ENCODE peak calls at places on chromosomes 6 and 20, in four cellular contexts. One of them, this sample, is unnamed.

GRCh38 chr6:130307752-130308361 is 58.0 kb upstream of the TMEM200A start:
- DNase-seq in GM12878: no peak
- DNase-seq in HepG2: peak
- DNase-seq in K562: no peak
- DNase-seq in this sample: no peak

GRCh38 chr20:11217322-11217989 is 543.7 kb upstream of the JAG1 start:
- DNase-seq in GM12878: no peak
- DNase-seq in HepG2: no peak
- DNase-seq in K562: no peak
- DNase-seq in this sample: no peak

GRCh38 chr6:90039911-90040310 is 145.6 kb downstream of the GJA10 start:
- DNase-seq in GM12878: no peak
- DNase-seq in HepG2: no peak
- DNase-seq in K562: no peak
- DNase-seq in this sample: no peak

GRCh38 chr6:142926494-142927273 is 18.3 kb downstream of the HIVEP2 start:
- DNase-seq in GM12878: no peak
- DNase-seq in HepG2: peak
- DNase-seq in K562: peak
- DNase-seq in this sample: peak

GRCh38 chr6:25866011-25866410 is 8.0 kb downstream of the SLC17A3 start:
- DNase-seq in GM12878: no peak
- DNase-seq in HepG2: no peak
- DNase-seq in K562: no peak
- DNase-seq in this sample: no peak

GRCh38 chr6:84512396-84512795 is 252.0 kb downstream of the TBX18 start:
- DNase-seq in GM12878: no peak
- DNase-seq in HepG2: no peak
- DNase-seq in K562: no peak
- DNase-seq in this sample: no peak

GRCh38 chr6:51098801-51099200 is 280.1 kb downstream of the TFAP2B start:
- DNase-seq in GM12878: no peak
- DNase-seq in HepG2: no peak
- DNase-seq in K562: no peak
- DNase-seq in this sample: no peak

GRCh38 chr6:147782302-147782701 is 273.8 kb downstream of the SAMD5 start:
- DNase-seq in GM12878: no peak
- DNase-seq in HepG2: no peak
- DNase-seq in K562: no peak
- DNase-seq in this sample: peak

GRCh38 chr6:45959534-45960195 is 56.0 kb downstream of the CLIC5 start:
- DNase-seq in GM12878: no peak
- DNase-seq in HepG2: no peak
- DNase-seq in K562: no peak
- DNase-seq in this sample: no peak

GRCh38 chr6:158010591-158011477 is 29.2 kb downstream of the SYNJ2 start:
- DNase-seq in GM12878: no peak
- DNase-seq in HepG2: peak
- DNase-seq in K562: no peak
- DNase-seq in this sample: no peak

GRCh38 chr6:110493253-110493800 is 16.9 kb upstream of the SLC22A16 start:
- DNase-seq in GM12878: no peak
- DNase-seq in HepG2: no peak
- DNase-seq in K562: no peak
- DNase-seq in this sample: no peak

GRCh38 chr20:51812861-51813260 is 10.5 kb upstream of the SALL4 start:
- DNase-seq in GM12878: no peak
- DNase-seq in HepG2: no peak
- DNase-seq in K562: no peak
- DNase-seq in this sample: no peak

GRCh38 chr6:6908116-6908515 is 199.6 kb upstream of the RREB1 start:
- DNase-seq in GM12878: no peak
- DNase-seq in HepG2: no peak
- DNase-seq in K562: no peak
- DNase-seq in this sample: no peak

GRCh38 chr6:46203388-46203787 is 32.6 kb upstream of the ENPP5 start:
- DNase-seq in GM12878: no peak
- DNase-seq in HepG2: no peak
- DNase-seq in K562: no peak
- DNase-seq in this sample: no peak

GRCh38 chr20:45235995-45236394 is 14.8 kb downstream of the SEMG2 start:
- DNase-seq in GM12878: no peak
- DNase-seq in HepG2: no peak
- DNase-seq in K562: peak
- DNase-seq in this sample: peak

GRCh38 chr20:45238139-45238538 is 16.2 kb downstream of the SLPI start:
- DNase-seq in GM12878: no peak
- DNase-seq in HepG2: no peak
- DNase-seq in K562: no peak
- DNase-seq in this sample: no peak
- TF ChIP-seq FOXK2 in GM12878: no peak
- TF ChIP-seq FOXK2 in HepG2: no peak
- TF ChIP-seq FOXK2 in K562: no peak
- TF ChIP-seq FOXK2 in this sample: no peak

GRCh38 chr6:2829253-2829652 is 12.4 kb downstream of the SERPINB1 start:
- DNase-seq in GM12878: no peak
- DNase-seq in HepG2: no peak
- DNase-seq in K562: no peak
- DNase-seq in this sample: no peak
- TF ChIP-seq FOXK2 in GM12878: no peak
- TF ChIP-seq FOXK2 in HepG2: no peak
- TF ChIP-seq FOXK2 in K562: no peak
- TF ChIP-seq FOXK2 in this sample: no peak

GRCh38 chr20:63015147-63015664 is 8.4 kb upstream of the BHLHE23 start:
- DNase-seq in GM12878: no peak
- DNase-seq in HepG2: no peak
- DNase-seq in K562: no peak
- DNase-seq in this sample: no peak

GRCh38 chr20:63016514-63017075 is 9.8 kb upstream of the BHLHE23 start:
- DNase-seq in GM12878: no peak
- DNase-seq in HepG2: no peak
- DNase-seq in K562: no peak
- DNase-seq in this sample: no peak

GRCh38 chr20:63015665-63016361 is 9.0 kb upstream of the BHLHE23 start:
- DNase-seq in GM12878: no peak
- DNase-seq in HepG2: no peak
- DNase-seq in K562: no peak
- DNase-seq in this sample: no peak

GRCh38 chr20:63017076-63017825 is 10.5 kb upstream of the BHLHE23 start:
- DNase-seq in GM12878: no peak
- DNase-seq in HepG2: no peak
- DNase-seq in K562: no peak
- DNase-seq in this sample: no peak

GRCh38 chr20:63017826-63018411 is 11.2 kb upstream of the BHLHE23 start:
- DNase-seq in GM12878: no peak
- DNase-seq in HepG2: no peak
- DNase-seq in K562: no peak
- DNase-seq in this sample: no peak
- TF ChIP-seq FOXK2 in GM12878: no peak
- TF ChIP-seq FOXK2 in HepG2: no peak
- TF ChIP-seq FOXK2 in K562: no peak
- TF ChIP-seq FOXK2 in this sample: no peak

GRCh38 chr20:47506335-47506734 is 4.6 kb downstream of the NCOA3 start:
- DNase-seq in GM12878: no peak
- DNase-seq in HepG2: no peak
- DNase-seq in K562: no peak
- DNase-seq in this sample: no peak
- TF ChIP-seq FOXK2 in GM12878: no peak
- TF ChIP-seq FOXK2 in HepG2: no peak
- TF ChIP-seq FOXK2 in K562: no peak
- TF ChIP-seq FOXK2 in this sample: no peak

GRCh38 chr20:32607324-32607723 is 22.2 kb upstream of the NOL4L start:
- DNase-seq in GM12878: no peak
- DNase-seq in HepG2: no peak
- DNase-seq in K562: no peak
- DNase-seq in this sample: no peak

GRCh38 chr20:32603046-32603726 is 18.1 kb upstream of the NOL4L start:
- DNase-seq in GM12878: no peak
- DNase-seq in HepG2: no peak
- DNase-seq in K562: no peak
- DNase-seq in this sample: no peak

GRCh38 chr20:32606107-32606506 is 21.0 kb upstream of the NOL4L start:
- DNase-seq in GM12878: no peak
- DNase-seq in HepG2: no peak
- DNase-seq in K562: no peak
- DNase-seq in this sample: no peak

GRCh38 chr20:32606790-32607189 is 21.7 kb upstream of the NOL4L start:
- DNase-seq in GM12878: no peak
- DNase-seq in HepG2: no peak
- DNase-seq in K562: no peak
- DNase-seq in this sample: no peak

GRCh38 chr20:32605167-32605656 is 20.1 kb upstream of the NOL4L start:
- DNase-seq in GM12878: no peak
- DNase-seq in HepG2: no peak
- DNase-seq in K562: no peak
- DNase-seq in this sample: no peak
- TF ChIP-seq FOXK2 in GM12878: no peak
- TF ChIP-seq FOXK2 in HepG2: no peak
- TF ChIP-seq FOXK2 in K562: no peak
- TF ChIP-seq FOXK2 in this sample: no peak

GRCh38 chr6:154093231-154094044 is 54.4 kb downstream of the OPRM1 start:
- DNase-seq in GM12878: no peak
- DNase-seq in HepG2: no peak
- DNase-seq in K562: no peak
- DNase-seq in this sample: no peak

GRCh38 chr6:154096316-154096715 is 57.3 kb downstream of the OPRM1 start:
- DNase-seq in GM12878: no peak
- DNase-seq in HepG2: no peak
- DNase-seq in K562: no peak
- DNase-seq in this sample: no peak

GRCh38 chr6:154096834-154097233 is 57.8 kb downstream of the OPRM1 start:
- DNase-seq in GM12878: no peak
- DNase-seq in HepG2: no peak
- DNase-seq in K562: no peak
- DNase-seq in this sample: no peak

GRCh38 chr6:154086510-154086909 is 47.5 kb downstream of the OPRM1 start:
- DNase-seq in GM12878: no peak
- DNase-seq in HepG2: no peak
- DNase-seq in K562: no peak
- DNase-seq in this sample: no peak

DNA sequence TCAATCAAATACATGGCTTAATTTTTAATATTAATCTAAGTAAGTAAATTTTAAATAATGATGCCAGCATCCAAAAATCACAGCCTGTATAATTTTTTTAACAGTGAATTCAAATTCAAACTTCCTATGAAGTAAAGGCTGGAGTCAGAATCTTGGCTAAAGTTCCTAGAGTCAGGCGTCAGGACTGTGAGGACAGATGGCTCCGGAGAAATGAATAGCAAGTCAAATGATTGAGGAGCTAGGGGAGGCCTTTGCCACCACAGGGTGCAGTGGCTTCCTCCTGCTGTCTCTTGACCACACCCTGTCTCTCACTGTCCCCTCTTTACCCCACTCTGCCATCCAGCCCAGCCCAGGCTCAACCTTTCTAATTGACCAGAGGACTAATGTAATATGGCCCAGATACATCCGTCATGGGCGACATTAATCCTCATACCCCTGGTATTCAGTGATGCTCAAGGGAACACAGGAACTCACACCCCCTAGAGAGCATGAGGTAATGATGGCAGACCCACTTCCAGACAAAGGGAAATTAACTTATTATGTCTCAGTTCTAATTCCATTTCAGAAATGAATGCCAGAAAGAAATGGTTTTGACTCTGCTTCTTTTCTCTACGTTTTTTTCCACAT is 53.4 kb downstream of the OPRM1 start:
- DNase-seq in GM12878: no peak
- DNase-seq in HepG2: no peak
- DNase-seq in K562: no peak
- DNase-seq in this sample: no peak
- TF ChIP-seq FOXK2 in GM12878: no peak
- TF ChIP-seq FOXK2 in HepG2: no peak
- TF ChIP-seq FOXK2 in K562: no peak
- TF ChIP-seq FOXK2 in this sample: no peak

This sample was measured in HEK293T.